ENCODE peak calls at places on chromosomes 5 and 9, in eight cellular contexts. H is aorta, R is mesenchymal stem cell, C is fibroblast of lung, K is cardiac muscle cell, A is body of pancreas, X is PC-9, D is H7. U is an unnamed sample.

GRCh38 chr5:151956720-151957119 is 32.1 kb upstream of the GLRA1 start:
- DNase-seq in X (no peak), A (no peak), C (no peak), H (no peak), D (no peak), R (no peak), K (no peak), U (no peak)

GRCh38 chr9:3879731-3880493 is 354.1 kb upstream of the RFX3 start:
- DNase-seq in K (no peak), C (no peak), R (no peak), H (no peak), D (no peak), A (peak; percentile 34), X (no peak), U (no peak)

GRCh38 chr9:32414856-32415255 is 30.4 kb downstream of the ACO1 start:
- DNase-seq in A (no peak), D (no peak), H (no peak), C (no peak), R (no peak), K (no peak), X (no peak), U (no peak)

GRCh38 chr5:56545016-56545415 is 270.3 kb upstream of the MAP3K1 start:
- DNase-seq in K (no peak), X (no peak), H (no peak), D (no peak), R (peak; percentile 29), A (no peak), C (peak; percentile 65), U (no peak)

GRCh38 chr5:94025788-94026473 is 284.5 kb upstream of the POU5F2 start:
- DNase-seq in K (no peak), R (no peak), X (no peak), H (no peak), D (peak; percentile 7), C (no peak), A (no peak), U (no peak)

GRCh38 chr5:19547640-19548039 is 440.4 kb downstream of the CDH18 start:
- DNase-seq in C (peak; percentile 72), H (no peak), A (no peak), D (no peak), X (no peak), R (peak; percentile 19), K (no peak), U (peak; percentile 26)

GRCh38 chr5:150645070-150645700 is 4.7 kb downstream of the SYNPO start:
- DNase-seq in K (peak; percentile 38), X (peak; percentile 43), C (peak; percentile 77), D (no peak), H (peak; percentile 84), A (peak; percentile 59), R (peak; percentile 87), U (peak; percentile 80)

GRCh38 chr5:154117050-154117449 is 73.5 kb upstream of the GALNT10 start:
- DNase-seq in R (no peak), X (peak; percentile 34), C (no peak), K (no peak), H (no peak), A (no peak), D (no peak), U (no peak)

GRCh38 chr9:127980056-127980705 is 608 bp downstream of the EEIG1 start:
- DNase-seq in D (peak; percentile 93), K (peak; percentile 67), C (no peak), H (no peak), R (no peak), X (peak; percentile 88), A (peak; percentile 72), U (no peak)

GRCh38 chr5:148482697-148483462 is 99.1 kb downstream of the FBXO38 start:
- DNase-seq in K (peak; percentile 53), D (peak; percentile 52), X (peak; percentile 46), H (peak; percentile 71), A (peak; percentile 73), R (peak; percentile 36), C (peak; percentile 40), U (no peak)

GRCh38 chr9:114908796-114909448 is 21.5 kb downstream of the TNFSF8 start:
- DNase-seq in C (no peak), H (no peak), R (peak; percentile 43), K (no peak), D (no peak), X (no peak), A (no peak), U (no peak)

GRCh38 chr5:71922584-71923106 is 184.6 kb upstream of the MAP1B start:
- DNase-seq in D (no peak), C (no peak), H (no peak), X (peak; percentile 66), A (no peak), K (no peak), R (peak; percentile 45), U (peak; percentile 82)

GRCh38 chr9:19493174-19493811 is 84.5 kb downstream of the ACER2 start:
- DNase-seq in A (peak; percentile 36), D (peak; percentile 75), R (peak; percentile 57), C (peak; percentile 87), K (peak; percentile 72), H (peak; percentile 76), X (peak; percentile 22), U (no peak)

GRCh38 chr9:133639613-133640012 is 3.5 kb downstream of the DBH start:
- DNase-seq in A (no peak), H (no peak), D (no peak), X (no peak), R (no peak), K (no peak), C (no peak), U (no peak)

GRCh38 chr9:21833090-21833801 is 30.8 kb downstream of the MTAP start:
- DNase-seq in R (no peak), H (no peak), X (no peak), C (no peak), K (no peak), D (no peak), A (no peak), U (no peak)

GRCh38 chr9:22683393-22684075 is 236.9 kb downstream of the DMRTA1 start:
- DNase-seq in X (no peak), A (no peak), R (peak; percentile 84), H (no peak), D (no peak), K (no peak), C (peak; percentile 77), U (peak; percentile 44)

GRCh38 chr5:96320797-96321196 is 112.3 kb downstream of the PCSK1 start:
- DNase-seq in H (no peak), C (no peak), A (no peak), X (no peak), D (no peak), R (no peak), K (no peak), U (no peak)

GRCh38 chr5:138180183-138180782 is 1.4 kb downstream of the KIF20A start:
- DNase-seq in R (peak; percentile 82), A (no peak), H (no peak), D (no peak), X (peak; percentile 16), K (peak; percentile 57), C (peak; percentile 65), U (peak; percentile 31)

GRCh38 chr5:88248094-88248493 is 20.6 kb downstream of the TMEM161B start:
- DNase-seq in K (no peak), C (no peak), R (no peak), H (no peak), A (no peak), D (no peak), X (no peak), U (no peak)

GRCh38 chr9:32523910-32524309 is 2.1 kb downstream of the RIGI start:
- DNase-seq in K (no peak), A (no peak), H (no peak), C (no peak), D (no peak), X (no peak), R (no peak), U (no peak)

GRCh38 chr9:976258-976804 is at the start of gene DMRT3:
- DNase-seq in H (no peak), K (peak; percentile 45), A (no peak), C (no peak), X (no peak), R (no peak), D (peak; percentile 94), U (no peak)
- H3K4me3 ChIP-seq in H (no peak within 1 kb of the TSS), K (peak within 1 kb of the TSS; percentile 23), A (no peak within 1 kb of the TSS), C (no peak within 1 kb of the TSS), X (no peak within 1 kb of the TSS), R (peak within 1 kb of the TSS; percentile 69), D (peak within 1 kb of the TSS; percentile 32), U (peak within 1 kb of the TSS; percentile 37)

GRCh38 chr9:124481115-124481514 is 26.1 kb downstream of the NR5A1 start:
- DNase-seq in X (no peak), C (no peak), K (no peak), H (no peak), R (no peak), A (no peak), D (no peak), U (no peak)
- H3K27me3 ChIP-seq in X (peaks cover 17% of the 10 kb centered on the region), C (peaks cover 31% of the 10 kb centered on the region), K (peaks cover 5% of the 10 kb centered on the region), H (no peaks in the 10 kb centered on the region), R (peaks cover 63% of the 10 kb centered on the region), A (peaks cover 8% of the 10 kb centered on the region), D (peaks cover 36% of the 10 kb centered on the region), U (peaks cover 84% of the 10 kb centered on the region)

DNA sequence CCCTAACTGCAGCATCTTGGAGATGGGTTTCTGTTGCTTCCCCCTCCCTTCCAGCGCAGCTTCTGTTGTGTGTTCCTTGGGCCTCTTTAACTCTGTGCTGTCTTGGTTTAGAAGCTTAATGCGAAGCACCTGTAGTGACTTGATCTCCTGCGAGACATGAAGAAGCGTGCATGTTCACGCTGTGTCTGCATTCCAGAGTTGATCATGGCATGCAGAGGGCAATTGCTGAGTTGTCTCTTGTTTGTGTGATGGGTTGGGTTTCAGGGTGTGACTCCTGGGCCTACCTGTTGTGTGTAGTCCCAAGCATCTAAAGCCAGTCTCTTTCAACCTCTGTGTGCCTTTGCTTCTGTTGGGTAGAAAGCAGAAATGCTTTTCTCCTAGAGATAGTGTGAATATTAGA is 155.6 kb downstream of the SMARCA2 start:
- DNase-seq in C (no peak), X (no peak), R (no peak), H (no peak), A (no peak), K (no peak), D (no peak), U (no peak)
- H3K36me3 ChIP-seq in C (no peaks in the 10 kb centered on the region), X (no peaks in the 10 kb centered on the region), R (peaks cover 24% of the 10 kb centered on the region), H (peaks cover 3% of the 10 kb centered on the region), A (no peaks in the 10 kb centered on the region), K (no peaks in the 10 kb centered on the region), D (no peaks in the 10 kb centered on the region), U (no peaks in the 10 kb centered on the region)

DNA sequence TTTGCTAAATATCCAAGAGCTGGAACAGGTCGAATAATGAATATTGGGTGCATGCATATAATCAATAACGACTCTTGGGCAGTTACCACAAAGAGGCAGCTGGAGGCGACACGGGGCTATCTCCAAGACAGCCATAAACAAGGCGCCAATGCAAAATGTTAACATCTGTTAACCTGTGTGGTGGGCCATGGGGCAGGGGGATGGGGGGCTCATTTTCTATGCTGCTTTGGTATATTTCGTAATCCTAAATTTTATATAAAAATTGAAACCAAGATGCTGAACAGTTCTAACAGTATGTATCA is 1.3 kb upstream of the RNF44 start:
- DNase-seq in R (no peak), H (no peak), A (no peak), X (no peak), K (no peak), D (no peak), C (no peak), U (no peak)
- H3K4me3 ChIP-seq in R (peak overlapping the region; percentile 97), H (no peak overlapping the region), A (no peak overlapping the region), X (peak overlapping the region; percentile 99), K (peak overlapping the region; percentile 86), D (peak overlapping the region; percentile 32), C (peak overlapping the region; percentile 91), U (no peak overlapping the region)

U was measured in kidney epithelial cell.